ENCODE peak calls at places on chromosomes 12 and 14, in six cellular contexts. F is brain microvascular endothelial cell, L is neural progenitor cell, X is SJSA1, C is fibroblast of villous mesenchyme, E is esophagus squamous epithelium. G is an unnamed sample.

GRCh38 chr12:70165450-70165849 is 77.8 kb upstream of the CNOT2 start:
- DNase-seq in F (no peak), L (no peak), X (no peak), C (no peak), E (no peak), G (no peak)

GRCh38 chr14:60184597-60185555 is 19.7 kb upstream of the DHRS7 start:
- DNase-seq in F (no peak), L (no peak), X (no peak), C (no peak), E (no peak), G (no peak)

GRCh38 chr14:29853272-29853671 is 74.4 kb downstream of the PRKD1 start:
- DNase-seq in F (no peak), L (no peak), X (peak; percentile 1), C (peak; percentile 17), E (no peak), G (no peak)

GRCh38 chr14:71600309-71600708 is 331.9 kb upstream of the RGS6 start:
- DNase-seq in F (no peak), L (no peak), X (no peak), C (no peak), E (no peak), G (no peak)

GRCh38 chr12:125453751-125454150 is 388.5 kb downstream of the AACS start:
- DNase-seq in F (no peak), L (peak; percentile 42), X (no peak), C (no peak), E (no peak), G (no peak)

GRCh38 chr12:1282670-1283361 is 291.8 kb downstream of the ERC1 start:
- DNase-seq in F (no peak), L (no peak), X (no peak), C (peak; percentile 87), E (no peak), G (no peak)

GRCh38 chr14:43005807-43006206 is 1399.1 kb downstream of the LRFN5 start:
- DNase-seq in F (no peak), L (no peak), X (no peak), C (peak; percentile 5), E (no peak), G (no peak)

GRCh38 chr12:105223358-105223840 is 12.6 kb downstream of the APPL2 start:
- DNase-seq in F (no peak), L (no peak), X (no peak), C (no peak), E (no peak), G (no peak)

GRCh38 chr14:77641534-77642341 is 25.3 kb upstream of the SPTLC2 start:
- DNase-seq in F (peak; percentile 40), L (no peak), X (no peak), C (peak; percentile 66), E (no peak), G (no peak)

GRCh38 chr12:6631549-6631961 is 4.2 kb downstream of the LPAR5 start:
- DNase-seq in F (no peak), L (no peak), X (no peak), C (no peak), E (no peak), G (no peak)
- H3K4me3 ChIP-seq in F (no peak overlapping the region), L (no peak overlapping the region), X (no peak overlapping the region), C (no peak overlapping the region), E (no peak overlapping the region), G (no peak overlapping the region)

GRCh38 chr14:22520786-22521185 is 68.2 kb downstream of the DAD1 start:
- DNase-seq in F (no peak), L (no peak), X (peak; percentile 18), C (no peak), E (no peak), G (no peak)
- H3K4me3 ChIP-seq in F (no peak overlapping the region), L (no peak overlapping the region), X (peak overlapping the region; percentile 31), C (no peak overlapping the region), E (no peak overlapping the region), G (no peak overlapping the region)

GRCh38 chr12:129081755-129082250 is 228.5 kb downstream of the GLT1D1 start:
- DNase-seq in F (no peak), L (no peak), X (no peak), C (no peak), E (no peak), G (no peak)
- H3K4me3 ChIP-seq in F (no peak overlapping the region), L (no peak overlapping the region), X (no peak overlapping the region), C (no peak overlapping the region), E (no peak overlapping the region), G (no peak overlapping the region)

DNA sequence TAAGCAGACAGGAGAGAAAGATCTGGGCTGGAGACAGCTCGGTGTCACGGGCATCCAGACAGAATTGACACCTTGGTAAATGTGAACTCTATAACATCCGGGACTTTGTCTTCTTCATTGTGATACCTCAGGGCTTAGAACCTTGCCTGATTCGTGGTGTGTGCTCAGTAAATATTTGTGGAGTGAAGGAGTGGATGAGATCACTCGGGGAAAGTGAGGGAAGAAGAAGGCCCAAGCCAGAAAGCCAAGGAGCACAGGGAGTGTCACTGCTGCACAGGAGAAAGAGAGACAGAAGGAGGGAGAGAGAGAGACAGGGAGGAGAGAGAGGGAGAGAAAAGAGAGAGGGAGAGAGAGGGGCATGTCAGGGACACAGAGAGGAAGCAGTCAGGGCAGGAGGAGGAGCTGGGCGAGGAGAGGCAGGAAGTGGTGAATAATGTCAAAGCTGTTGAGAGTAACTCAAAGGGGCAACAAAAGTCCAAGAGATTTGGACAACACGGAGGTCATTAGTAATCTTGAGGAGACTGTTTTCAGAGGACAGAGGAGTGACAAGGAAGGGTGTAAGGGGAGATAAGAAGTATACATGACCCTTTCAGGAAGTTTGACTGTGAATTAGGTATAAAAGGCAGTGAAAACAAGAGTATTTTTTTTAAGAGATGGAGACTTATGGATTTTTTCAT is 141.6 kb upstream of the MAX start:
- DNase-seq in F (no peak), L (no peak), X (peak; percentile 55), C (no peak), E (no peak), G (peak; percentile 62)
- H3K4me3 ChIP-seq in F (no peak overlapping the region), L (no peak overlapping the region), X (no peak overlapping the region), C (no peak overlapping the region), E (no peak overlapping the region), G (no peak overlapping the region)